ENCODE peak calls at places on chromosomes 12 and 14, in eight cellular contexts. T is suprapubic skin; Z is RWPE2; Q is cardiac muscle cell; B is IMR-90; Y is thoracic aorta; M is naive thymus-derived CD4-positive, alpha-beta T cell; A is osteoblast. L is an unnamed sample.

GRCh38 chr14:101273091-101273490 is 288.2 kb upstream of the DIO3 start:
- DNase-seq in T (no peak), Z (no peak), Q (no peak), B (no peak), Y (no peak), M (no peak), A (no peak), L (no peak)

GRCh38 chr14:31877333-31877798 is 199.7 kb upstream of the ARHGAP5 start:
- DNase-seq in T (no peak), Z (no peak), Q (no peak), B (peak; percentile 38), Y (no peak), M (no peak), A (no peak), L (no peak)

GRCh38 chr12:13101854-13102375 is 1.6 kb downstream of the GSG1 start:
- DNase-seq in T (no peak), Z (no peak), Q (no peak), B (peak; percentile 46), Y (no peak), M (no peak), A (peak; percentile 66), L (no peak)

GRCh38 chr14:75769047-75769685 is 108.1 kb downstream of the TTLL5 start:
- DNase-seq in T (no peak), Z (no peak), Q (no peak), B (peak; percentile 5), Y (no peak), M (no peak), A (peak; percentile 25), L (no peak)

GRCh38 chr14:24286996-24287395 is 12.6 kb downstream of the DHRS1 start:
- DNase-seq in T (no peak), Z (peak; percentile 56), Q (no peak), B (no peak), Y (no peak), M (no peak), A (no peak), L (peak; percentile 27)

GRCh38 chr14:106622200-106622745 is 1095.9 kb downstream of the TMEM121 start:
- DNase-seq in T (no peak), Z (no peak), Q (no peak), B (no peak), Y (no peak), M (no peak), A (no peak), L (no peak)

GRCh38 chr14:100557658-100558057 is 29.6 kb downstream of the BEGAIN start:
- DNase-seq in T (no peak), Z (no peak), Q (no peak), B (peak; percentile 18), Y (no peak), M (no peak), A (no peak), L (no peak)

GRCh38 chr14:38481939-38482678 is 226.2 kb upstream of the CLEC14A start:
- DNase-seq in T (no peak), Z (no peak), Q (no peak), B (peak; percentile 70), Y (no peak), M (no peak), A (no peak), L (no peak)

GRCh38 chr12:94282675-94283074 is 134.3 kb downstream of the PLXNC1 start:
- DNase-seq in T (no peak), Z (no peak), Q (no peak), B (no peak), Y (no peak), M (no peak), A (peak; percentile 65), L (peak; percentile 47)

GRCh38 chr12:20132818-20133217 is 235.5 kb upstream of the PDE3A start:
- DNase-seq in T (no peak), Z (no peak), Q (no peak), B (no peak), Y (no peak), M (no peak), A (no peak), L (no peak)

GRCh38 chr14:33933386-33933934 is 17.4 kb downstream of the EGLN3 start:
- DNase-seq in T (no peak), Z (no peak), Q (no peak), B (no peak), Y (no peak), M (no peak), A (no peak), L (no peak)

GRCh38 chr12:101877816-101878811 is 734 bp downstream of the DRAM1 start:
- DNase-seq in T (no peak), Z (no peak), Q (peak; percentile 1), B (no peak), Y (no peak), M (no peak), A (peak; percentile 80), L (no peak)

DNA sequence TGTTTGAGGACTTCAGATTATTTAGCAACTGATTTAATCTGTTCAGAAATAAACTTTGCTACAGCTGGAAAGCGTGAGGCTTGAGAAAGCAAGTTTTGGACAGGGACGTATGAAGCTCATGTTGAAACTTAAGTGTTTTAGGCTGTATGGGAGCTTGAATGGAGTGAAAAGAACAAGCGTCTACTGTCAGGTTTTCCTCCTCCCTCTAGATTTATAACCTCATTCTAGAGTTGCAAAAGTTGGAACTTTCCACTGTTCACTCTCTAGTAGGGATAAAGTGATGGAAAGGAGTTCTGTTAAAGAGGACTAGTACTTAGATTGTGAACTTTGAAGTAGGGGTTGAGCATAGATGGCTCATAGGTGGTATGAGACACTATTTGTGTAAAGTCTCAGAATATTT is 1.1 kb downstream of the PRPF39 start:
- DNase-seq in T (no peak), Z (no peak), Q (peak; percentile 14), B (peak; percentile 46), Y (no peak), M (no peak), A (no peak), L (no peak)
- H3K4me1 ChIP-seq in T (peaks cover 50% of the 10 kb centered on the region), Z (peaks cover 32% of the 10 kb centered on the region), Q (peaks cover 25% of the 10 kb centered on the region), B (peaks cover 2% of the 10 kb centered on the region), Y (peaks cover 19% of the 10 kb centered on the region), M (peaks cover 42% of the 10 kb centered on the region), A (peaks cover 31% of the 10 kb centered on the region), L (peaks cover 3% of the 10 kb centered on the region)

GRCh38 chr14:89336338-89336737 is 80.7 kb downstream of the FOXN3 start:
- DNase-seq in T (no peak), Z (no peak), Q (no peak), B (no peak), Y (no peak), M (no peak), A (no peak), L (no peak)

GRCh38 chr14:89337161-89337560 is 79.9 kb downstream of the FOXN3 start:
- DNase-seq in T (no peak), Z (no peak), Q (no peak), B (no peak), Y (no peak), M (no peak), A (peak; percentile 11), L (no peak)

GRCh38 chr14:89339579-89339978 is 77.5 kb downstream of the FOXN3 start:
- DNase-seq in T (no peak), Z (no peak), Q (no peak), B (no peak), Y (no peak), M (no peak), A (no peak), L (no peak)

GRCh38 chr14:89339158-89339557 is 77.9 kb downstream of the FOXN3 start:
- DNase-seq in T (no peak), Z (no peak), Q (no peak), B (no peak), Y (no peak), M (no peak), A (no peak), L (no peak)

GRCh38 chr14:89337912-89338311 is 79.1 kb downstream of the FOXN3 start:
- DNase-seq in T (no peak), Z (no peak), Q (no peak), B (peak; percentile 29), Y (no peak), M (no peak), A (peak; percentile 19), L (peak; percentile 35)
- H3K4me1 ChIP-seq in T (peaks cover 46% of the 10 kb centered on the region), Z (peaks cover 11% of the 10 kb centered on the region), Q (peaks cover 9% of the 10 kb centered on the region), B (peaks cover 23% of the 10 kb centered on the region), Y (peaks cover 23% of the 10 kb centered on the region), M (peaks cover 6% of the 10 kb centered on the region), A (peaks cover 5% of the 10 kb centered on the region), L (peaks cover 10% of the 10 kb centered on the region)

DNA sequence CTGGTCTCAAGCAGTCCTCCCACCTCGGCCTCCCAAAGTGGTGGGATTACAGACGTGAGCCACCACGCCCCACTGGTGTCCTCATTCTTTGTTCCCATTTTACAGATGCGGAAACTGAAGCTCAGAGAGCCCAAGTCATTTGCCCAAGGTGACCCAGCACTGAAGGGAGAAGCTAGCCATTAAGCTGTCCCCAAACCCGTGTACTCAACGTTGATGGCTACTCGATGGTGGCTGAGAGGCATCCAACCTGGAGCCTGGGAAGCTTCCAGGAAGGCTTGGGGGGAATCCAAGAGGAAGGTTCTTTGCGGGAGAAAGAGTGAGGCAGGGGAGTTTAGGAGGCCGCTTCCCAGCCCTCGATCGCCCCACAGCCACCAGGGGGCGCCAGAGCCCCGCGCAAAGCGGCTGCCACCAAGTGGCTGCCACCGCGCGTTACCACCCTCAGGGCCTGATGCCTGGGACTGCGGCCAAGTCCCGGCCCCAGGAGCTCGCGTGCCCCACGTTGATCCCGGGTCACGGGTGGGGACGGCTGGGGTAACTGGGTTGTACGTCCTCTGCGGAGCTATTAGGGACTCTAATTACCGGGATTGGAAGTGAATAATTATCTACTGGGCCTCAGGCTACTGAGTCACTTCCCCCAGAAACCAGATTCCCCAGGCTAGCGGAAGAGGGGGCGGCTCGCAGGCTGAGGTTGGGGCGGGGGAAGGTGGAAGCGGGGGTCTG is 8.8 kb upstream of the SH2B3 start:
- DNase-seq in T (peak; percentile 91), Z (peak; percentile 82), Q (peak; percentile 90), B (peak; percentile 73), Y (peak; percentile 44), M (peak; percentile 95), A (peak; percentile 99), L (peak; percentile 94)
- H3K4me1 ChIP-seq in T (peaks cover 10% of the 10 kb centered on the region), Z (peaks cover 7% of the 10 kb centered on the region), Q (no peaks in the 10 kb centered on the region), B (peaks cover 9% of the 10 kb centered on the region), Y (no peaks in the 10 kb centered on the region), M (no peaks in the 10 kb centered on the region), A (peaks cover 6% of the 10 kb centered on the region), L (no peaks in the 10 kb centered on the region)

GRCh38 chr12:104473374-104473983 is 16.7 kb downstream of the CHST11 start:
- DNase-seq in T (no peak), Z (no peak), Q (no peak), B (no peak), Y (no peak), M (no peak), A (no peak), L (no peak)

GRCh38 chr12:104471336-104471735 is 14.6 kb downstream of the CHST11 start:
- DNase-seq in T (no peak), Z (no peak), Q (no peak), B (no peak), Y (no peak), M (no peak), A (no peak), L (no peak)

GRCh38 chr12:104475269-104475668 is 18.5 kb downstream of the CHST11 start:
- DNase-seq in T (no peak), Z (no peak), Q (no peak), B (no peak), Y (no peak), M (no peak), A (no peak), L (no peak)

GRCh38 chr12:104470521-104470920 is 13.8 kb downstream of the CHST11 start:
- DNase-seq in T (no peak), Z (no peak), Q (no peak), B (no peak), Y (no peak), M (no peak), A (no peak), L (no peak)

DNA sequence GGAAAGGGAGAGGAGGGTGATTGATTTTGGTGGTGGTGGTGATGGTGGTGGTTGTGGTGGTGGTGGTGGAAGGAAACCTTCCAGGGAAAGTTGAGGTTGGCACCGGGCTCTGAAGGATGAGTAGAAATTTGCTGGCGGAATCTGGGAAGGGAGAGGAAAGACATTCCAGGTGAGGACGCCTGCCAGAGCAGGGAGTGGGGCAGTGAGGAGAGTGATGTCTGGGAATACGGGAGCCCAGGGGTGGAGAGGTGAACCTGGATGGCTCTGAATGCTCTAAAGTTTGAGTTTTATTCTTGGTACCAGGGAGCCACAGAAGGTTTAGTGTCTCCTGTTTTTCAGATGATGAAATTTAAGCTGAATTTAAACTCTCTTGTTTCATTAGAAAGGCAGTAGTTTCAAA is 16.0 kb downstream of the CHST11 start:
- DNase-seq in T (no peak), Z (no peak), Q (no peak), B (no peak), Y (no peak), M (no peak), A (no peak), L (no peak)
- H3K4me1 ChIP-seq in T (no peaks in the 10 kb centered on the region), Z (no peaks in the 10 kb centered on the region), Q (peaks cover 3% of the 10 kb centered on the region), B (no peaks in the 10 kb centered on the region), Y (peaks cover 3% of the 10 kb centered on the region), M (peaks cover 46% of the 10 kb centered on the region), A (peaks cover 13% of the 10 kb centered on the region), L (no peaks in the 10 kb centered on the region)